ENCODE peak calls at places on chromosome 11, in six cellular contexts. Y is IMR-90, H is breast epithelium, E is AG04449, I is HFF-Myc, P is BE2C. G is an unnamed sample.

GRCh38 chr11:71336176-71336995 is 84.0 kb upstream of the SHANK2 start:
- DNase-seq in H (no peak), I (no peak), P (no peak), Y (no peak), E (no peak), G (no peak)

GRCh38 chr11:134224710-134225662 is 515 bp downstream of the VPS26B start:
- DNase-seq in I (no peak), Y (peak), E (no peak), P (peak), H (peak), G (peak)

GRCh38 chr11:124724854-124725718 is 14.7 kb upstream of the NRGN start:
- DNase-seq in E (no peak), I (no peak), P (peak), Y (no peak), H (no peak), G (no peak)

GRCh38 chr11:66489636-66490035 is 9.4 kb downstream of the DPP3 start:
- DNase-seq in I (no peak), Y (no peak), E (no peak), H (no peak), P (no peak), G (no peak)

GRCh38 chr11:88596786-88597185 is 259.2 kb upstream of the CTSC start:
- DNase-seq in P (no peak), H (no peak), I (no peak), Y (no peak), E (no peak), G (no peak)

GRCh38 chr11:15192007-15192556 is 77.4 kb downstream of the INSC start:
- DNase-seq in E (no peak), H (no peak), P (no peak), I (no peak), Y (no peak), G (no peak)

GRCh38 chr11:19279455-19279854 is 38.7 kb upstream of the E2F8 start:
- DNase-seq in E (no peak), P (no peak), Y (no peak), I (no peak), H (no peak), G (no peak)

GRCh38 chr11:64258946-64259532 is 7.7 kb downstream of the PLCB3 start:
- DNase-seq in I (no peak), P (no peak), E (no peak), Y (no peak), H (no peak), G (no peak)

GRCh38 chr11:47451990-47452389 is 3.1 kb upstream of the RAPSN start:
- DNase-seq in Y (no peak), E (no peak), I (no peak), H (no peak), P (no peak), G (no peak)

GRCh38 chr11:86579406-86579731 is 93.0 kb downstream of the ME3 start:
- DNase-seq in I (no peak), H (no peak), P (no peak), Y (no peak), E (no peak), G (no peak)

GRCh38 chr11:28730336-28730735 is 622.1 kb downstream of the METTL15 start:
- DNase-seq in Y (peak), E (no peak), I (no peak), H (no peak), P (no peak), G (no peak)

GRCh38 chr11:10556590-10556989 is 11.9 kb downstream of the LYVE1 start:
- DNase-seq in I (no peak), H (no peak), P (no peak), E (no peak), Y (no peak), G (no peak)

GRCh38 chr11:115321602-115322289 is 182.5 kb downstream of the CADM1 start:
- DNase-seq in E (peak), H (no peak), P (no peak), Y (peak), I (no peak), G (no peak)

GRCh38 chr11:27319065-27319464 is 44.0 kb downstream of the CCDC34 start:
- DNase-seq in P (no peak), H (no peak), E (peak), Y (peak), I (peak), G (no peak)

GRCh38 chr11:59429924-59430516 is 3.8 kb upstream of the OR5A2 start:
- DNase-seq in H (no peak), P (peak), I (peak), E (no peak), Y (peak), G (peak)

GRCh38 chr11:8689726-8690255 is 7.2 kb downstream of the RPL27A start:
- DNase-seq in P (no peak), I (no peak), E (no peak), Y (peak), H (no peak), G (no peak)

GRCh38 chr11:68003846-68004550 is at the start of gene UNC93B1:
- DNase-seq in P (peak), H (peak), Y (peak), E (no peak), I (no peak), G (peak)

GRCh38 chr11:97332271-97332670 is 942.5 kb downstream of the JRKL start:
- DNase-seq in E (no peak), I (no peak), P (no peak), H (no peak), Y (no peak), G (no peak)

GRCh38 chr11:102360681-102361080 is 13.7 kb downstream of the BIRC2 start:
- DNase-seq in P (no peak), E (no peak), Y (no peak), H (no peak), I (no peak), G (no peak)

GRCh38 chr11:30798547-30799236 is 212.5 kb upstream of the MPPED2 start:
- DNase-seq in E (no peak), I (no peak), P (no peak), H (no peak), Y (no peak), G (no peak)

GRCh38 chr11:103940542-103940941 is 95.9 kb upstream of the DDI1 start:
- DNase-seq in E (no peak), P (no peak), I (no peak), H (no peak), Y (peak), G (no peak)

GRCh38 chr11:84564180-84564866 is 1062.8 kb downstream of the DLG2 start:
- DNase-seq in E (no peak), Y (peak), H (no peak), I (peak), P (peak), G (no peak)

GRCh38 chr11:18540207-18541009 is 13.7 kb upstream of the TSG101 start:
- DNase-seq in H (no peak), Y (peak), P (no peak), E (no peak), I (no peak), G (no peak)

GRCh38 chr11:8870461-8871282 is 40.3 kb upstream of the AKIP1 start:
- DNase-seq in H (peak), E (no peak), I (no peak), Y (peak), P (peak), G (peak)

GRCh38 chr11:119773016-119773415 is 44.0 kb upstream of the NECTIN1 start:
- DNase-seq in E (no peak), P (peak), H (no peak), Y (no peak), I (no peak), G (no peak)

GRCh38 chr11:30392977-30393376 is 70.1 kb downstream of the ARL14EP start:
- DNase-seq in I (no peak), E (no peak), P (no peak), H (no peak), Y (no peak), G (no peak)

GRCh38 chr11:2580061-2580421 is 119.8 kb downstream of the KCNQ1OT1 start:
- DNase-seq in Y (no peak), E (no peak), H (no peak), I (no peak), P (peak), G (no peak)

GRCh38 chr11:100823360-100823759 is 136.3 kb downstream of the ARHGAP42 start:
- DNase-seq in I (no peak), E (no peak), H (no peak), P (no peak), Y (peak), G (no peak)

GRCh38 chr11:10664005-10664404 is 29.6 kb downstream of the IRAG1 start:
- DNase-seq in H (no peak), P (no peak), E (no peak), I (no peak), Y (no peak), G (no peak)

GRCh38 chr11:45907911-45908370 is 870 bp upstream of the FREY1 start:
- DNase-seq in I (no peak), H (no peak), P (no peak), Y (no peak), E (no peak), G (no peak)

GRCh38 chr11:105673089-105673488 is 63.2 kb downstream of the GRIA4 start:
- DNase-seq in Y (peak), H (no peak), E (no peak), P (no peak), I (peak), G (no peak)

GRCh38 chr11:9535189-9535781 is 38.2 kb upstream of the WEE1 start:
- DNase-seq in Y (peak), P (peak), E (no peak), I (peak), H (peak), G (peak)

GRCh38 chr11:70734379-70734778 is 336.1 kb downstream of the CTTN start:
- DNase-seq in I (no peak), P (no peak), H (no peak), E (no peak), Y (no peak), G (no peak)

GRCh38 chr11:110077866-110078325 is 15.3 kb upstream of the ZC3H12C start:
- DNase-seq in I (no peak), H (no peak), Y (peak), P (no peak), E (no peak), G (no peak)

GRCh38 chr11:134587345-134587744 is 175.3 kb upstream of the B3GAT1 start:
- DNase-seq in E (no peak), I (no peak), P (no peak), Y (no peak), H (no peak), G (no peak)

GRCh38 chr11:6603287-6604080 is at the start of the genes ILK and RRP8:
- DNase-seq in H (peak), Y (peak), P (peak), I (peak), E (no peak), G (peak)
- TF ChIP-seq CTCF in H (no peak), Y (peak), P (no peak), I (no peak), E (no peak), G (peak)

GRCh38 chr11:92298238-92298565 is 73.6 kb downstream of the FAT3 start:
- DNase-seq in P (no peak), Y (no peak), H (no peak), E (no peak), I (no peak), G (no peak)
- TF ChIP-seq CTCF in P (no peak), Y (no peak), H (no peak), E (no peak), I (no peak), G (no peak)

GRCh38 chr11:113643701-113644100 is 62.4 kb downstream of the TMPRSS5 start:
- DNase-seq in P (no peak), E (no peak), H (no peak), I (no peak), Y (no peak), G (no peak)
- TF ChIP-seq CTCF in P (no peak), E (no peak), H (no peak), I (no peak), Y (no peak), G (no peak)

DNA sequence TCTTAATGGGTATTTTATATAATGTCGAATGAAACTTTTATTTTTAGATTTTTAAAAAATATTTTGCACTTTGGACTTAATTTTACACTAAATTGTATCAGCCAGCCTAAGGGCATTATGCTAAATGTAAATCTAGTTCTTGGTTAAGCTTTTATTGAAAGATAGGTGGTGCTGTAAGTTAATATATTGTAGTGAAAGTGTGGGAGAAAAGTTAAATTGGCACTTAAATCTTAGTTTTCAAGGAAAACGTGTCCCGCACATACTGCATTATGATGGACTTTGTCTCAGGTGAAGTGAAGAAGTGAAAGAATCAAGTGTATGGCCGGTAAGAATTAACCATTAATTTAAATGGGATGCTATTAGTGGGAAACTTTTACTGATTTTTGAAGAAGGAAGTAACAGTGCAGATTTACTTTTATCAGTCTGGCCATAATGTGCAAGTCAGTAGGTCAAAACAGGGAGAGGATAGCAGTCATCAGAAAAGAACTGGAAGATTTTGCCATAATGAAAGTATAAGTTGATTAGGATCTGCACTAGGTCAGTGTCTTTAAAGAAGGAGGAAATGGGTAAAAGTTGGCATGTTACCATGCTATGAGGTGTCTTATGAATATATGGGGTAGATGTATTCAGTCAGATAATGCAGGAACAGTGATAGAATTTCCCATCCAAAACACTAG is 81.6 kb downstream of the PDHX start:
- DNase-seq in P (no peak), Y (peak), E (no peak), H (no peak), I (no peak), G (no peak)
- TF ChIP-seq CTCF in P (no peak), Y (peak), E (no peak), H (no peak), I (no peak), G (peak)

DNA sequence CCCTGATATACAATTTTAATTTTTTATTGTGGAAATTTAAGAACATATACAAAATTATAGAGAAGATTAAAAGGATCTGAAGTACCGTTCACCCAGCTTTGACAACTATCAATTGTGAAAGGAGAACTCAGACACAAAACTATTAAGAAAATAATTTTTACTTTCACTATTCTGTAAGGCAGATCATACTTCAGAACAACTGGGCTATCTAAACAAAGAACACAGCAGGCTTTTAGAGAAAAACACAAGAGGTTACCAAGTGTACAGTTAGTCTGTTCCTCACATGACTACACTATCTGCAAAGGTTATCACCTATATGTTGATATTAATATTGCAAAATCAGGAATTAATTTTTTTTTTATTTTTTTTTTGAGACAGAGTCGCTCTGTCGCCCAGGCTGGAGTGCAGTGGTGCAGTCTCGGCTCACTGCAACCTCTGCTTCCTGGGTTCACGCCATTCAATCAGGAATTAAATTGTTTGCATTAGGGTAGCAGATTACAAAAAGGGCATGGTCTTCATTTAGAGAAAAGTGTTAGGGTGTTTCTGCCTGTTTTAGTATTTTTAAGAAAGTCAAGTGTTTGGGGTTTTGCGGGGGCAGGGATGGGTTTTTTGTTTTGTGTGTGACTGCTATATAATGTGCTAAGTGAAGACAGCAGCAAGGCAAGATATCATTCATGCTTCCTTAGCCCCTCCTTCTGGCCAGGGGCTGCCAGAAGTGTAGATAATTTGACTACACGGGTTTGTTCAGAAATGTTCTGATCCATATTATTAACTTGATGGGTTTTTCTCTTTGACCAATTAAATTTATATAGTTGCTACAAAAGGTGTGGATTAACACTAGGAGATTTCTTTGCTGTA is 27.6 kb upstream of the SIK2 start:
- DNase-seq in Y (no peak), P (no peak), H (no peak), E (no peak), I (no peak), G (no peak)
- TF ChIP-seq CTCF in Y (no peak), P (no peak), H (no peak), E (no peak), I (no peak), G (no peak)

GRCh38 chr11:91374794-91375193 is 849.8 kb upstream of the FAT3 start:
- DNase-seq in P (no peak), Y (no peak), I (no peak), H (no peak), E (no peak), G (no peak)

GRCh38 chr11:91373497-91373896 is 851.1 kb upstream of the FAT3 start:
- DNase-seq in H (no peak), P (peak), Y (no peak), I (no peak), E (no peak), G (no peak)
- TF ChIP-seq CTCF in H (no peak), P (peak), Y (no peak), I (no peak), E (no peak), G (no peak)

GRCh38 chr11:118170231-118170630 is 6.2 kb downstream of the SCN2B start:
- DNase-seq in H (no peak), P (no peak), I (no peak), Y (no peak), E (no peak), G (no peak)

GRCh38 chr11:118170892-118171273 is 5.6 kb downstream of the SCN2B start:
- DNase-seq in H (no peak), Y (no peak), E (no peak), I (no peak), P (no peak), G (no peak)

GRCh38 chr11:118169300-118170140 is 6.9 kb downstream of the SCN2B start:
- DNase-seq in P (no peak), Y (no peak), I (no peak), E (no peak), H (no peak), G (no peak)

GRCh38 chr11:118172356-118172755 is 4.1 kb downstream of the SCN2B start:
- DNase-seq in H (no peak), P (no peak), Y (no peak), E (no peak), I (no peak), G (no peak)

GRCh38 chr11:118171274-118172062 is 5.0 kb downstream of the SCN2B start:
- DNase-seq in I (no peak), Y (peak), P (peak), H (no peak), E (no peak), G (peak)
- TF ChIP-seq CTCF in I (peak), Y (peak), P (peak), H (peak), E (peak), G (peak)

GRCh38 chr11:20337526-20338154 is 25.9 kb upstream of the HTATIP2 start:
- DNase-seq in H (no peak), P (peak), Y (peak), I (no peak), E (no peak), G (no peak)
- TF ChIP-seq CTCF in H (no peak), P (peak), Y (peak), I (peak), E (peak), G (no peak)

G was measured in tibial nerve.